ENCODE peak calls at places on chromosomes 6 and 20, in ten cellular contexts. A is stromal cell of bone marrow, C is nephron progenitor cell, N is omental fat pad, O is psoas muscle, I is C1 segment of cervical spinal cord, V is smooth muscle cell of the brain vasculature, P is SK-N-MC, Q is DMS153, R is NCI-H1417. X is an unnamed sample.

GRCh38 chr6:136607204-136607931 is 57.1 kb upstream of the MAP7 start:
- DNase-seq in Q (peak), N (no peak), R (peak), I (no peak), P (no peak), V (no peak), A (no peak), O (no peak), C (no peak), X (no peak)

GRCh38 chr6:83343121-83343520 is 87.7 kb downstream of the ME1 start:
- DNase-seq in O (no peak), N (no peak), V (no peak), Q (no peak), P (no peak), A (no peak), I (no peak), C (no peak), R (no peak), X (no peak)

GRCh38 chr20:44692932-44693476 is 22.2 kb upstream of the CCN5 start:
- DNase-seq in P (no peak), Q (no peak), V (peak), O (peak), I (no peak), R (no peak), N (no peak), C (no peak), A (peak), X (no peak)

GRCh38 chr6:17318435-17319165 is 37.4 kb downstream of the RBM24 start:
- DNase-seq in V (no peak), R (no peak), Q (no peak), A (no peak), P (no peak), I (no peak), C (no peak), N (no peak), O (peak), X (peak)

GRCh38 chr6:24183584-24183983 is 57.6 kb downstream of the NRSN1 start:
- DNase-seq in A (no peak), R (no peak), I (no peak), V (no peak), Q (peak), C (no peak), P (no peak), N (no peak), O (no peak), X (no peak)

GRCh38 chr20:50921055-50921454 is 10.2 kb downstream of the ADNP start:
- DNase-seq in V (no peak), N (no peak), Q (no peak), O (no peak), A (peak), I (no peak), P (no peak), R (no peak), C (no peak), X (no peak)

GRCh38 chr6:148608211-148608951 is 138.4 kb upstream of the UST start:
- DNase-seq in R (no peak), P (no peak), O (no peak), N (no peak), I (no peak), V (no peak), A (no peak), C (no peak), Q (no peak), X (no peak)

GRCh38 chr6:113315879-113316278 is 541.3 kb upstream of the MARCKS start:
- DNase-seq in C (no peak), I (no peak), N (no peak), P (no peak), O (no peak), V (no peak), R (no peak), A (no peak), Q (no peak), X (no peak)

GRCh38 chr6:153090241-153090930 is 40.7 kb downstream of the RGS17 start:
- DNase-seq in P (no peak), N (no peak), A (peak), V (peak), R (no peak), I (no peak), C (no peak), O (no peak), Q (no peak), X (no peak)

GRCh38 chr6:149899926-149900619 is 2.2 kb upstream of the RAET1E start:
- DNase-seq in O (no peak), N (no peak), I (no peak), R (no peak), A (no peak), C (no peak), Q (no peak), P (no peak), V (no peak), X (no peak)

GRCh38 chr6:21166754-21167153 is 426.8 kb upstream of the SOX4 start:
- DNase-seq in O (no peak), R (no peak), V (no peak), C (no peak), A (no peak), N (no peak), P (no peak), I (no peak), Q (no peak), X (no peak)

GRCh38 chr6:152246554-152247337 is 390.4 kb downstream of the SYNE1 start:
- DNase-seq in N (no peak), A (no peak), R (no peak), Q (no peak), I (no peak), C (no peak), V (no peak), O (no peak), P (no peak), X (no peak)

GRCh38 chr20:7772376-7772775 is 167.9 kb downstream of the HAO1 start:
- DNase-seq in C (no peak), I (no peak), N (no peak), O (no peak), Q (peak), P (no peak), V (no peak), A (peak), R (no peak), X (no peak)

GRCh38 chr20:24032412-24032898 is 43.9 kb upstream of the GGTLC1 start:
- DNase-seq in N (no peak), C (no peak), V (no peak), Q (no peak), O (no peak), A (no peak), P (no peak), R (no peak), I (no peak), X (no peak)

GRCh38 chr6:41476407-41476806 is 69.8 kb upstream of the FOXP4 start:
- DNase-seq in V (no peak), I (no peak), R (no peak), O (no peak), N (no peak), A (no peak), Q (no peak), C (no peak), P (no peak), X (no peak)

GRCh38 chr6:1576166-1576565 is 33.5 kb upstream of the FOXC1 start:
- DNase-seq in R (no peak), C (no peak), A (no peak), I (no peak), V (no peak), N (no peak), Q (no peak), O (no peak), P (no peak), X (no peak)

GRCh38 chr6:301929-302705 is 9.8 kb downstream of the DUSP22 start:
- DNase-seq in C (no peak), V (no peak), O (no peak), Q (no peak), A (no peak), R (no peak), N (no peak), I (no peak), P (no peak), X (no peak)

GRCh38 chr6:1311400-1312192 is at the start of gene FOXQ1:
- DNase-seq in V (no peak), P (no peak), Q (no peak), C (peak), O (peak), R (peak), I (no peak), N (no peak), A (no peak), X (peak)

GRCh38 chr6:94988701-94989100 is 588.6 kb upstream of the MANEA start:
- DNase-seq in P (no peak), R (no peak), I (no peak), Q (no peak), A (no peak), V (no peak), N (no peak), C (no peak), O (no peak), X (no peak)

GRCh38 chr20:63657260-63657936 is 714 bp upstream of the RTEL1 start:
- DNase-seq in Q (no peak), P (no peak), V (no peak), N (no peak), R (no peak), C (no peak), I (no peak), A (no peak), O (peak), X (no peak)

GRCh38 chr6:25359891-25360290 is 80.7 kb downstream of the CARMIL1 start:
- DNase-seq in I (no peak), O (no peak), V (no peak), N (no peak), A (no peak), P (no peak), C (no peak), Q (no peak), R (peak), X (no peak)

GRCh38 chr6:107658920-107659879 is 164.9 kb downstream of the SCML4 start:
- DNase-seq in A (no peak), R (peak), Q (peak), V (no peak), O (no peak), C (no peak), N (no peak), I (no peak), P (no peak), X (no peak)

GRCh38 chr20:62296724-62297448 is 5.9 kb upstream of the ADRM1 start:
- DNase-seq in A (no peak), R (no peak), Q (no peak), O (no peak), P (no peak), N (no peak), I (no peak), C (no peak), V (no peak), X (no peak)

GRCh38 chr20:63651942-63652191 is 1.4 kb downstream of the STMN3 start:
- DNase-seq in V (no peak), O (no peak), Q (no peak), A (no peak), C (no peak), P (no peak), I (no peak), N (no peak), R (no peak), X (peak)